ENCODE peak calls at places on chromosomes 6 and 20, in eight cellular contexts. W, B, Z, V, O, T, E and L are unnamed samples.

GRCh38 chr6:167699141-167700036 is 127.3 kb upstream of the AFDN start:
- DNase-seq in W (peak), B (peak), Z (peak), V (peak), O (peak), T (peak), E (peak), L (no peak)

GRCh38 chr6:144284753-144285547 is at the start of gene UTRN:
- DNase-seq in W (peak), B (peak), Z (peak), V (peak), O (peak), T (peak), E (peak), L (peak)

GRCh38 chr6:88238065-88238464 is 71.9 kb upstream of the CNR1 start:
- DNase-seq in W (no peak), B (no peak), Z (peak), V (peak), O (peak), T (peak), E (no peak), L (no peak)

GRCh38 chr6:159691133-159691962 is 1.7 kb downstream of the SOD2 start:
- DNase-seq in W (no peak), B (no peak), Z (peak), V (peak), O (no peak), T (peak), E (no peak), L (no peak)

GRCh38 chr6:27178860-27179259 is 68.6 kb upstream of the PRSS16 start:
- DNase-seq in W (no peak), B (no peak), Z (no peak), V (no peak), O (peak), T (no peak), E (no peak), L (no peak)

GRCh38 chr6:109867970-109868358 is 110.1 kb upstream of the GPR6 start:
- DNase-seq in W (no peak), B (no peak), Z (no peak), V (peak), O (no peak), T (peak), E (no peak), L (no peak)

GRCh38 chr6:63757826-63758225 is 122.2 kb downstream of the PHF3 start:
- DNase-seq in W (no peak), B (no peak), Z (no peak), V (no peak), O (no peak), T (no peak), E (no peak), L (no peak)

GRCh38 chr6:130693944-130694343 is 133.3 kb upstream of the SMLR1 start:
- DNase-seq in W (no peak), B (no peak), Z (no peak), V (no peak), O (no peak), T (no peak), E (no peak), L (no peak)

GRCh38 chr6:125014157-125014957 is 52.1 kb downstream of the RNF217 start:
- DNase-seq in W (no peak), B (no peak), Z (no peak), V (peak), O (no peak), T (peak), E (no peak), L (no peak)

GRCh38 chr20:58889334-58890072 is 37.0 kb downstream of the GNAS start:
- DNase-seq in W (no peak), B (no peak), Z (no peak), V (no peak), O (no peak), T (no peak), E (no peak), L (peak)

GRCh38 chr6:116405147-116405546 is 34.4 kb downstream of the DSE start:
- DNase-seq in W (no peak), B (no peak), Z (peak), V (peak), O (no peak), T (peak), E (no peak), L (no peak)

GRCh38 chr20:56422131-56422823 is 10.2 kb downstream of the CASS4 start:
- DNase-seq in W (no peak), B (no peak), Z (no peak), V (peak), O (no peak), T (peak), E (no peak), L (no peak)

GRCh38 chr6:28353356-28353755 is 3.6 kb downstream of the ZKSCAN3 start:
- DNase-seq in W (no peak), B (no peak), Z (no peak), V (no peak), O (no peak), T (no peak), E (no peak), L (no peak)

GRCh38 chr20:63172726-63173125 is 43.2 kb downstream of the YTHDF1 start:
- DNase-seq in W (no peak), B (no peak), Z (peak), V (no peak), O (peak), T (no peak), E (no peak), L (no peak)

GRCh38 chr6:27214126-27214601 is 33.3 kb upstream of the PRSS16 start:
- DNase-seq in W (no peak), B (no peak), Z (peak), V (no peak), O (no peak), T (no peak), E (no peak), L (no peak)

GRCh38 chr20:62496525-62497218 is 20.9 kb upstream of the GATA5 start:
- DNase-seq in W (no peak), B (peak), Z (peak), V (no peak), O (peak), T (no peak), E (no peak), L (no peak)

GRCh38 chr20:55947701-55948100 is 57.6 kb downstream of the CBLN4 start:
- DNase-seq in W (no peak), B (no peak), Z (no peak), V (no peak), O (no peak), T (no peak), E (no peak), L (no peak)

GRCh38 chr6:146741609-146742008 is 142.8 kb downstream of the ADGB start:
- DNase-seq in W (no peak), B (no peak), Z (no peak), V (peak), O (no peak), T (peak), E (no peak), L (no peak)

GRCh38 chr6:13485923-13486557 is 1.4 kb downstream of the GFOD1 start:
- DNase-seq in W (peak), B (peak), Z (peak), V (peak), O (peak), T (peak), E (no peak), L (no peak)

GRCh38 chr20:8855315-8855714 is 213.6 kb upstream of the PLCB4 start:
- DNase-seq in W (no peak), B (no peak), Z (no peak), V (peak), O (no peak), T (peak), E (no peak), L (no peak)

GRCh38 chr6:51678905-51679620 is 408.4 kb downstream of the PKHD1 start:
- DNase-seq in W (no peak), B (no peak), Z (peak), V (no peak), O (no peak), T (no peak), E (no peak), L (no peak)

GRCh38 chr20:967796-968742 is 34.0 kb downstream of the RSPO4 start:
- DNase-seq in W (no peak), B (no peak), Z (peak), V (peak), O (no peak), T (peak), E (no peak), L (no peak)

GRCh38 chr20:54174452-54175175 is 828 bp upstream of the CYP24A1 start:
- DNase-seq in W (no peak), B (no peak), Z (no peak), V (no peak), O (no peak), T (no peak), E (no peak), L (no peak)

GRCh38 chr6:65701325-65701724 is 5.7 kb downstream of the EYS start:
- DNase-seq in W (no peak), B (no peak), Z (no peak), V (no peak), O (no peak), T (no peak), E (no peak), L (no peak)

GRCh38 chr6:42263165-42263852 is 45.6 kb upstream of the MRPS10 start:
- DNase-seq in W (no peak), B (no peak), Z (no peak), V (no peak), O (peak), T (no peak), E (no peak), L (no peak)
- TF ChIP-seq CTCF in W (no peak), B (no peak), Z (no peak), V (no peak), O (no peak), T (no peak), E (no peak), L (no peak)

GRCh38 chr6:33958863-33959651 is 155.3 kb upstream of the MLN start:
- DNase-seq in W (no peak), B (no peak), Z (no peak), V (no peak), O (no peak), T (no peak), E (no peak), L (no peak)
- TF ChIP-seq CTCF in W (no peak), B (no peak), Z (no peak), V (no peak), O (peak), T (no peak), E (no peak), L (peak)

DNA sequence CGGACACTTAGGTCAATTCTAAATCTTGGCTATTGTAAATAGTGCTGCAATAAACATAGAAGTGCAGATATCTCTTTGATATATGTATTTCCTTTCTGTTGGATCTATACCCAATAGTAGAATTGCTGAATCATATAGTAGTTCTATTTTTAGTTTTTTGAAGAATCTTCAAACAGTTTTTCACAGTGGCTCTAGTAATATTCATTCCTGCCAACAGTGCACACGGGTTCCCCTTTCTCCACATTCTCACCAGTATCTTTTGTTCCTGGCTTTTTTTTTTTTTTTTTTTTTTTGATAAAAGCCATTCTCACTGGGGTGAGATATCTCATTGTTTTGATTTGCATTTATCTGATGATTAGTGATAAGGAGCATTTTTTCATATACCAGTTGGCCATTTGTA is 1.8 kb upstream of the FBXL4 start:
- DNase-seq in W (no peak), B (no peak), Z (no peak), V (no peak), O (no peak), T (no peak), E (no peak), L (no peak)
- TF ChIP-seq CTCF in W (no peak), B (no peak), Z (no peak), V (no peak), O (no peak), T (no peak), E (no peak), L (no peak)

GRCh38 chr6:37565267-37566208 is 65.8 kb upstream of the CCDC167 start:
- DNase-seq in W (no peak), B (no peak), Z (peak), V (peak), O (peak), T (no peak), E (no peak), L (no peak)
- TF ChIP-seq CTCF in W (no peak), B (no peak), Z (no peak), V (no peak), O (no peak), T (peak), E (no peak), L (no peak)

DNA sequence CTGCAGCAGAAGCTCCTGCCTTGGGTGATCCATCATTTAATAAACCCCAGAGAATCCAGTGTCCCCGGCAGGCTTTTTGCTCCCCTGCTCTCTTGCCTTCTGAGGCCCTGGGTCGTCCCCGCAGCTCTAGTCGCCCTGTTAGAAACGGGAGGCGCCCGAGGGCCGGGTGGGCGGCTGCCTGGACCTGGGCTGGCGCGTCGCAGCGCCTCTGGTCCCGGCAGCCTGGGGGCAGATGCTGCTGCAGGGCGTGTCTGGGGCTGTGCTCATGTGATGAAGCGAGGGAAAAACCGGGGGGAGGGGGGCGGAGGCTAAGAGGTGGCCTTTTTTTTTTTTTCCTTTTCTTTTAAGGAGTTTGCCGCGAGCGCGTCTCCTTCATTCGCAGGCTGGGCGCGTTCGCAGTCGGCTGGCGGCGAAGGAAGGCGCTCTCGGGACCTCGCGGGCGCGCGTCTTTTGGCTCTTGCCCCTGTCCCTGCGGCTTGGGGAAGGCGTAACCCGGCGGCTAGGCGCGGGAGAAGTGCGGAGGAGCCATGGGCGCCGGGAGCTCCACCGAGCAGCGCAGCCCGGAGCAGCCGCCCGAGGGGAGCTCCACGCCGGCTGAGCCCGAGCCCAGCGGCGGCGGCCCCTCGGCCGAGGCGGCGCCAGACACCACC is 394 bp downstream of the AKAP12 start:
- DNase-seq in W (peak), B (no peak), Z (peak), V (peak), O (peak), T (peak), E (peak), L (no peak)
- TF ChIP-seq CTCF in W (no peak), B (no peak), Z (no peak), V (no peak), O (no peak), T (no peak), E (no peak), L (no peak)

DNA sequence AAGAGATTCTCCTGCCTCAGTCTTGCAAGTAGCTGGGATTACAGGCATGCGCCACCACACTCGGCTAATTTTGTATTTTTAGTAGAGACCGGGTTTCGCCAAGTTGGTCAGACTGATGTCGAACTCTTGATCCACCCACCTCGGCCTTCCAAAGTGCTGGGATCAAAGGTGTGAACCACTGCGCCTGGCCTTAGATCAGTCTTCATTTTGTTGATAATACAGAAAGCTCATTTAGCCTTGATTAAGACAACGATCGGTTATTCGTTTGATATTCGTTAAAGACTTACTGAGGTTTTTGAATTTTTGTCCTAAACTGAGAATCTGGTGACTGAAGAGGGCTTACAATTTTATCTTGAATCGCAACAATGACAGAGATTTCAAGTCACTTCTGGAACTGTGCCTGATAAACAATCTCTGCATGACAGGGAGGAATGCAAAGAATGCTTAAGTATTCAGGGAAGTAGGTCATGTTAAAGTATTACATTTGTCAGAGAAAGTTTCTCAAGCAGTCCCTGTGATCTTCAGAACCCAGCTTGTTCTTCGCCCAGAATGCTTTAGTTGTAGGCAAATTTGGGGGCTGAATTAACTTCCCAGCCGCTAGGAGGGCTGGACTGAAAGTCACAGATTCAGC is 14.8 kb downstream of the AKAP12 start:
- DNase-seq in W (no peak), B (no peak), Z (no peak), V (peak), O (no peak), T (peak), E (no peak), L (no peak)
- TF ChIP-seq CTCF in W (no peak), B (no peak), Z (no peak), V (no peak), O (no peak), T (no peak), E (no peak), L (no peak)